ENCODE peak calls at places on chromosomes 13 and 19, in five cellular contexts. X, K, P, C and A are unnamed samples.

GRCh38 chr19:30670011-30670329 is 297.8 kb downstream of the ZNF536 start:
- DNase-seq in X (peak; percentile 61), K (no peak), P (no peak), C (no peak), A (no peak)

GRCh38 chr19:19355606-19356139 is 35.0 kb downstream of the MAU2 start:
- DNase-seq in X (no peak), K (no peak), P (no peak), C (no peak), A (no peak)

GRCh38 chr19:5339950-5340636 is 519 bp downstream of the PTPRS start:
- DNase-seq in X (peak; percentile 28), K (no peak), P (no peak), C (no peak), A (no peak)

GRCh38 chr19:42048992-42049391 is 21.0 kb downstream of the GRIK5 start:
- DNase-seq in X (no peak), K (no peak), P (no peak), C (no peak), A (peak; percentile 25)

GRCh38 chr13:62721893-62722292 is 1306.2 kb upstream of the PCDH20 start:
- DNase-seq in X (no peak), K (no peak), P (no peak), C (no peak), A (no peak)

GRCh38 chr13:110231348-110232047 is 75.5 kb downstream of the COL4A1 start:
- DNase-seq in X (no peak), K (no peak), P (no peak), C (no peak), A (no peak)

GRCh38 chr13:40961224-40961623 is 57.9 kb downstream of the ELF1 start:
- DNase-seq in X (no peak), K (no peak), P (no peak), C (no peak), A (no peak)

GRCh38 chr13:40993987-40994386 is 25.1 kb downstream of the ELF1 start:
- DNase-seq in X (no peak), K (no peak), P (no peak), C (no peak), A (no peak)

GRCh38 chr13:78787189-78787588 is 128.2 kb upstream of the OBI1 start:
- DNase-seq in X (no peak), K (no peak), P (peak; percentile 0), C (no peak), A (no peak)

GRCh38 chr13:97976551-97977375 is 23.3 kb downstream of the IPO5 start:
- DNase-seq in X (peak; percentile 42), K (no peak), P (no peak), C (peak; percentile 91), A (peak; percentile 25)

GRCh38 chr13:35789335-35790166 is 313.1 kb upstream of the MAB21L1 start:
- DNase-seq in X (no peak), K (no peak), P (peak; percentile 79), C (no peak), A (peak; percentile 39)

GRCh38 chr13:110327036-110327790 is 20.1 kb downstream of the COL4A2 start:
- DNase-seq in X (no peak), K (no peak), P (peak; percentile 84), C (no peak), A (no peak)

GRCh38 chr13:110702591-110703526 is 3.1 kb downstream of the CARS2 start:
- DNase-seq in X (no peak), K (no peak), P (peak; percentile 74), C (no peak), A (peak; percentile 36)

GRCh38 chr13:108306768-108307332 is 37.3 kb downstream of the TNFSF13B start:
- DNase-seq in X (no peak), K (no peak), P (no peak), C (no peak), A (no peak)

GRCh38 chr19:44753932-44754742 is 5.6 kb downstream of the BCL3 start:
- DNase-seq in X (peak; percentile 88), K (peak; percentile 95), P (peak; percentile 90), C (peak; percentile 99), A (peak; percentile 93)

GRCh38 chr19:2344381-2344870 is 15.6 kb upstream of the TMPRSS9 start:
- DNase-seq in X (no peak), K (no peak), P (no peak), C (peak; percentile 37), A (no peak)

GRCh38 chr13:113083402-113084061 is 22.1 kb upstream of the F7 start:
- DNase-seq in X (no peak), K (peak; percentile 74), P (no peak), C (peak; percentile 46), A (no peak)

GRCh38 chr13:112867301-112867711 is 101.7 kb upstream of the MCF2L start:
- DNase-seq in X (peak; percentile 6), K (no peak), P (no peak), C (peak; percentile 32), A (no peak)

GRCh38 chr19:8209965-8210659 is 942 bp downstream of the CERS4 start:
- DNase-seq in X (peak; percentile 53), K (no peak), P (peak; percentile 4), C (peak; percentile 57), A (no peak)

GRCh38 chr13:35988648-35989081 is 142.5 kb downstream of the DCLK1 start:
- DNase-seq in X (no peak), K (no peak), P (peak; percentile 63), C (no peak), A (peak; percentile 50)

GRCh38 chr13:45602183-45602582 is 13.4 kb downstream of the ERICH6B start:
- DNase-seq in X (no peak), K (no peak), P (peak; percentile 4), C (no peak), A (peak; percentile 4)

GRCh38 chr19:36918090-36918489 is 2.0 kb downstream of the ZNF568 start:
- DNase-seq in X (no peak), K (no peak), P (no peak), C (no peak), A (no peak)

GRCh38 chr13:74077375-74077774 is 56.8 kb downstream of the KLF12 start:
- DNase-seq in X (no peak), K (no peak), P (no peak), C (no peak), A (no peak)

GRCh38 chr19:32407004-32407992 is 1.7 kb downstream of the DPY19L3 start:
- DNase-seq in X (no peak), K (no peak), P (peak; percentile 31), C (peak; percentile 57), A (peak; percentile 67)

GRCh38 chr13:113862766-113863510 is 938 bp downstream of the GAS6 start:
- DNase-seq in X (no peak), K (no peak), P (peak; percentile 24), C (no peak), A (peak; percentile 51)

GRCh38 chr13:23805015-23805583 is 84.1 kb downstream of the MIPEP start:
- DNase-seq in X (no peak), K (no peak), P (no peak), C (no peak), A (no peak)

GRCh38 chr19:54517483-54517882 is 14.9 kb downstream of the LAIR2 start:
- DNase-seq in X (no peak), K (no peak), P (peak; percentile 37), C (no peak), A (peak; percentile 29)

GRCh38 chr19:18542936-18543813 is at the start of gene FKBP8:
- DNase-seq in X (peak; percentile 92), K (peak; percentile 95), P (peak; percentile 92), C (peak; percentile 96), A (peak; percentile 88)

DNA sequence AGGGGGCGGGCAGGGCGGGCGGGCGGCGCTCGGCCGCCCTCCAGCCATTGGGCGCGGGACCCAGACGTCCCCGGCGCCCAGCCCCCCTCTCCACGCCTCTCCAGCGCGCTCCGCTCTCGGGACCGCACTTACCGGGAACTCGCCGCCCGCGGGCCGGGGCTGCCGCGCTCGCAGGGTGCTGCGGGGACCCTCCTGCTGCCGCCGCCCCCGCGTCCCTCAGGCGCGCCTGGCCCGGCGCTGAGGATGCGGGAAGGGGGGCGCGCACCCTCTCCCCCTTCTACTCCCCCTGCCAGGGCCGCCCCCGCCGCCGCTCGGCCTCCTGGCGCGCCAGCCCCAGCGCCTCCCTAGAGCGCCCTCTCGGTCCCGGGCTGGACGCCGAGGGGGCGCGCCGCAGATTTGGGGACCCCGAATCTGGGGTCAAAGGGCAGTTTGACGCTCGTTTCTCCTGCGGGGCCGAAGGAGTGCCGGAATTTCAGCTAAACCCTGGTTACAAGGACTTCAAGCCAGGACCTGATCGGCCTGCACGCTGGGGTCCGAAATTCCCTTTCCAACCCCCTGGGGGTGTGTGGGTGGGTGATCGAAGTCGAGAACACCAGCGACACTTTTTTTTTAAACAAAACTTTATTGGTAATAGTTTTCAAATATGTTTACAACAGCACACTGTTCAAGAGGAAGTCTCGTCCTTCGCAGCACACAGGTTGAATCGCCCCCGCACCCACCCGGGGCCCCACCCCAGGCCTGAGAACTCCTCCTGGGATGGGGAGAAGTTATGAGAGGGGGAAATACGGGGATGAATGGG is 734 bp upstream of the SAMD1 start:
- DNase-seq in X (peak; percentile 55), K (no peak), P (peak; percentile 59), C (peak; percentile 91), A (peak; percentile 59)
- TF ChIP-seq CTCF in X (peak; percentile 19), K (peak; percentile 42), P (peak; percentile 33), C (no peak), A (peak; percentile 23)

GRCh38 chr19:15191982-15192381 is 8.8 kb downstream of the NOTCH3 start:
- DNase-seq in X (no peak), K (no peak), P (no peak), C (no peak), A (no peak)
- H3K4me3 ChIP-seq in X (no peak overlapping the region), K (no peak overlapping the region), P (no peak overlapping the region), C (no peak overlapping the region), A (no peak overlapping the region)

GRCh38 chr19:49362926-49363264 is 679 bp upstream of the TEAD2 start:
- DNase-seq in X (no peak), K (no peak), P (peak; percentile 36), C (peak; percentile 69), A (peak; percentile 56)

GRCh38 chr19:49362048-49362925 is at the start of gene TEAD2:
- DNase-seq in X (peak; percentile 63), K (peak; percentile 70), P (peak; percentile 25), C (peak; percentile 78), A (peak; percentile 66)

GRCh38 chr19:49364083-49364687 is 508 bp downstream of the DKKL1 start:
- DNase-seq in X (no peak), K (no peak), P (no peak), C (no peak), A (no peak)

GRCh38 chr19:49361438-49362047 is 673 bp downstream of the TEAD2 start:
- DNase-seq in X (peak; percentile 79), K (peak; percentile 80), P (peak; percentile 76), C (peak; percentile 83), A (peak; percentile 91)

DNA sequence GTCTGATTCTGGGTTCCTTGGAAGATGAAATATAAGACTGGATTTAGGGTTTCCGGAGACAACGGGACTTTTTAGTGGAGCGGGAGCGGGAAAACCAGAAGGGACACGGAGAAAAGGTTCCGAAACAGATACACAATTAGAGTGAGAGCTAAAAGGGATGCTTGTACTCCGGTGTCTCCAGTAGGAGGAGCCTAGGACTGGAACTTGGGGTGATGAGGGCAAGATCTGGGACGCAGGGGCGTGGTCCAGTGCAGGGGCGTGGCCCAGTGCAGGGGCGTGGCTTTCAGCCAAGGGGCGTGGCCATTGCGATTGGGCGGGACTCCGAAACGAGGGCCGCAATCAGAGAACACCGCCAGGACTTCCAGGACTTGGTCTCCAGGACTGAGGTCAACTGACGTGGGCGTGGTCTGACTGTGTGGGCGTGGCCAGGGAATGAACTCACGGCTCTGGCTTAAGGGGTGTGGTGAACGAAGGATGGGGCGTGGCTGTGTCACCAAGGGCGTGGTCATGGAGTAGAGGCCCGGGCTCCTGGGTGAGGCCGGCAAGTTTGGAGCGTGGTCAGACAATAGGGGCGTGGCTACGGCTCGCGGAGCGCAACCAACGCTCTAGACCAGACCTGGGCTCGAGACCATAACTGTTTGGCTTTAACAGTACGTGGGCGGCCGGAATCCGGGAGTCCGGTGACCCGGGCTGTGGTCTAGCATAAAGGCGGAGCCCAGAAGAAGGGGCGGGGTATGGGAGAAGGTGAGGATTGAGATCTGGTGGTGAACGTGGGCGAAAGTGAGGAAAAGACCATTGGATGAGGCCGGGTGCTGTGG is at the start of gene DKKL1:
- DNase-seq in X (peak; percentile 84), K (peak; percentile 100), P (peak; percentile 100), C (peak; percentile 99), A (peak; percentile 100)
- TF ChIP-seq CTCF in X (peak; percentile 13), K (no peak), P (peak; percentile 12), C (no peak), A (peak; percentile 27)

GRCh38 chr13:100510208-100510997 is 78.2 kb downstream of the GGACT start:
- DNase-seq in X (no peak), K (no peak), P (no peak), C (no peak), A (no peak)
- H3K4me3 ChIP-seq in X (no peak overlapping the region), K (no peak overlapping the region), P (no peak overlapping the region), C (no peak overlapping the region), A (no peak overlapping the region)